ENCODE peak calls at places on chromosomes 13 and 19, in eight cellular contexts. One of them, this sample, is unnamed.

GRCh38 chr13:27599845-27600553 is 20.3 kb downstream of the LNX2 start:
- DNase-seq in transverse colon: no peak
- DNase-seq in kidney epithelial cell: peak; percentile 56
- DNase-seq in MG63: peak; percentile 64
- DNase-seq in lung: no peak
- DNase-seq in fibroblast of lung: peak; percentile 86
- DNase-seq in hepatocyte: peak; percentile 23
- DNase-seq in PC-9: peak; percentile 41
- DNase-seq in this sample: no peak

GRCh38 chr19:53864308-53864836 is 3.3 kb upstream of the MYADM start:
- DNase-seq in transverse colon: peak; percentile 55
- DNase-seq in kidney epithelial cell: no peak
- DNase-seq in MG63: no peak
- DNase-seq in lung: no peak
- DNase-seq in fibroblast of lung: no peak
- DNase-seq in hepatocyte: peak; percentile 57
- DNase-seq in PC-9: no peak
- DNase-seq in this sample: no peak

GRCh38 chr19:40217921-40218890 is at the start of gene TTC9B:
- DNase-seq in transverse colon: no peak
- DNase-seq in kidney epithelial cell: no peak
- DNase-seq in MG63: peak; percentile 37
- DNase-seq in lung: no peak
- DNase-seq in fibroblast of lung: no peak
- DNase-seq in hepatocyte: peak; percentile 67
- DNase-seq in PC-9: no peak
- DNase-seq in this sample: no peak

GRCh38 chr13:32682740-32683139 is 96.5 kb downstream of the PDS5B start:
- DNase-seq in transverse colon: no peak
- DNase-seq in kidney epithelial cell: no peak
- DNase-seq in MG63: no peak
- DNase-seq in lung: no peak
- DNase-seq in fibroblast of lung: no peak
- DNase-seq in hepatocyte: no peak
- DNase-seq in PC-9: no peak
- DNase-seq in this sample: no peak

GRCh38 chr13:91133941-91134772 is 213.3 kb upstream of the MIR17HG start:
- DNase-seq in transverse colon: peak; percentile 31
- DNase-seq in kidney epithelial cell: no peak
- DNase-seq in MG63: peak; percentile 24
- DNase-seq in lung: no peak
- DNase-seq in fibroblast of lung: peak; percentile 60
- DNase-seq in hepatocyte: peak; percentile 69
- DNase-seq in PC-9: peak; percentile 24
- DNase-seq in this sample: no peak

GRCh38 chr13:106532111-106532929 is 3.1 kb downstream of the EFNB2 start:
- DNase-seq in transverse colon: no peak
- DNase-seq in kidney epithelial cell: no peak
- DNase-seq in MG63: no peak
- DNase-seq in lung: no peak
- DNase-seq in fibroblast of lung: peak; percentile 63
- DNase-seq in hepatocyte: peak; percentile 31
- DNase-seq in PC-9: peak; percentile 25
- DNase-seq in this sample: no peak

GRCh38 chr19:45767881-45768643 is 990 bp downstream of the SIX5 start:
- DNase-seq in transverse colon: peak; percentile 70
- DNase-seq in kidney epithelial cell: no peak
- DNase-seq in MG63: peak; percentile 82
- DNase-seq in lung: peak; percentile 66
- DNase-seq in fibroblast of lung: peak; percentile 78
- DNase-seq in hepatocyte: peak; percentile 83
- DNase-seq in PC-9: peak; percentile 67
- DNase-seq in this sample: no peak

GRCh38 chr13:30829145-30829544 is 76.9 kb upstream of the MEDAG start:
- DNase-seq in transverse colon: no peak
- DNase-seq in kidney epithelial cell: peak; percentile 81
- DNase-seq in MG63: peak; percentile 50
- DNase-seq in lung: no peak
- DNase-seq in fibroblast of lung: peak; percentile 94
- DNase-seq in hepatocyte: peak; percentile 34
- DNase-seq in PC-9: peak; percentile 59
- DNase-seq in this sample: no peak

GRCh38 chr13:23724196-23724970 is 154.2 kb downstream of the TNFRSF19 start:
- DNase-seq in transverse colon: no peak
- DNase-seq in kidney epithelial cell: no peak
- DNase-seq in MG63: peak; percentile 40
- DNase-seq in lung: no peak
- DNase-seq in fibroblast of lung: peak; percentile 49
- DNase-seq in hepatocyte: no peak
- DNase-seq in PC-9: no peak
- DNase-seq in this sample: no peak

GRCh38 chr13:97435794-97436193 is 1.8 kb downstream of the RAP2A start:
- DNase-seq in transverse colon: no peak
- DNase-seq in kidney epithelial cell: no peak
- DNase-seq in MG63: no peak
- DNase-seq in lung: no peak
- DNase-seq in fibroblast of lung: peak; percentile 38
- DNase-seq in hepatocyte: no peak
- DNase-seq in PC-9: no peak
- DNase-seq in this sample: no peak

GRCh38 chr13:97436845-97437244 is 2.9 kb downstream of the RAP2A start:
- DNase-seq in transverse colon: no peak
- DNase-seq in kidney epithelial cell: no peak
- DNase-seq in MG63: no peak
- DNase-seq in lung: no peak
- DNase-seq in fibroblast of lung: no peak
- DNase-seq in hepatocyte: no peak
- DNase-seq in PC-9: no peak
- DNase-seq in this sample: no peak

GRCh38 chr13:97439196-97439595 is 5.2 kb downstream of the RAP2A start:
- DNase-seq in transverse colon: no peak
- DNase-seq in kidney epithelial cell: no peak
- DNase-seq in MG63: no peak
- DNase-seq in lung: no peak
- DNase-seq in fibroblast of lung: no peak
- DNase-seq in hepatocyte: no peak
- DNase-seq in PC-9: no peak
- DNase-seq in this sample: no peak

GRCh38 chr13:97435297-97435682 is 1.3 kb downstream of the RAP2A start:
- DNase-seq in transverse colon: no peak
- DNase-seq in kidney epithelial cell: no peak
- DNase-seq in MG63: no peak
- DNase-seq in lung: no peak
- DNase-seq in fibroblast of lung: no peak
- DNase-seq in hepatocyte: no peak
- DNase-seq in PC-9: no peak
- DNase-seq in this sample: no peak

DNA sequence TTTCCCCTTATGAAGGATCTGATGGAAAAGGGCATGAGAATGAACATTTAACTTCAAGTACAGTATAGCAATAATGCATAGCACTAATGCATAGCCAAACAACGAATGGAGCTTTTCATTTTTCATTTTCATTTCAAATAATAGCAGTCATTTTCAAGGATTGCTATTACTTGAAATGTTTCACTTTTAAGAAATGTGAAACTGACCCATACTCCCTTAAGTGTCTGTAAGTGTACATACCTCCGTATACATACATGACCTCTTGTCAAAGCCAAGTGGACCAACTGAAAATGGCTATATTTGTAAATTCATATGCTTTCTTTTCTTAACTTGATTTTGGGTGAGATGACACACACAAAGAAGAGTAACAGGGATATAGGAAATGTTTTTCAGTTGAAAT is 3.8 kb downstream of the RAP2A start:
- DNase-seq in transverse colon: no peak
- DNase-seq in kidney epithelial cell: no peak
- DNase-seq in MG63: no peak
- DNase-seq in lung: no peak
- DNase-seq in fibroblast of lung: no peak
- DNase-seq in hepatocyte: no peak
- DNase-seq in PC-9: no peak
- DNase-seq in this sample: no peak
- H3K4me3 ChIP-seq in transverse colon: no peak overlapping the region
- H3K4me3 ChIP-seq in kidney epithelial cell: no peak overlapping the region
- H3K4me3 ChIP-seq in MG63: no peak overlapping the region
- H3K4me3 ChIP-seq in lung: no peak overlapping the region
- H3K4me3 ChIP-seq in fibroblast of lung: no peak overlapping the region
- H3K4me3 ChIP-seq in hepatocyte: no peak overlapping the region
- H3K4me3 ChIP-seq in PC-9: no peak overlapping the region
- H3K4me3 ChIP-seq in this sample: no peak overlapping the region

DNA sequence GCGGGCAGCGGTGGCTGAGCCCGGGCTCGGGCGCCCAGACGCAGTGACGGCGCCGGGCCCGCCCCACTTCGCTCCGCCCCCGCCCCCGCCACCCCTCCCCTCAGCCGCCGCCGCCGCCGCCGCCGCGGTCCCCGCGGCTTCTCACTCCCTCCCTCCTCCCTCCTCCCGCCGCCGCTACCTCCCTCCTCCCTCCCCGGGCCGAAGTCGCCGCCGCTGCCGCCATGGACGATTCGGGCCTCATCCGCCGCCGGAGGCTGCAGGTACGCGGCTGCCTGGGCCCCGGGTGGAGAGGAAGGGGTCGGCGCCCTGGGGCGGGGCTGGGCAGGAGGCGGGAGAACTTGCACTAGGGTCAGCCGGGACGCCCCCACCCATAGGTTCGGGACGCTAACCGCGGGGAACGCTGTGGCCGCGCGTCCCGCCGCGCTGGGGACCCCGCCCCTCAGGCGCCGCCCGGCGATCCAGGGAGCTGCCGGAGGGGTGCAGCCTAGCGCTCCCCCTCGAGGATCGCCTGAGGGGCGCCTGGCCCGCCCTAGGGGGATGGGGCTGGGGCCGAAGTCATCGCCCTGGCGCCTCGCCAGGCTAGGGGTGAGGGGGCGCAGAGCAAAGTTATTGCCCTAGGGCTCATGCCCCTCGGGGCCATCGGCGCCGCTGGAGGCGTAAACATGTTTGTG is 497 bp downstream of the RTBDN start:
- DNase-seq in transverse colon: peak; percentile 19
- DNase-seq in kidney epithelial cell: no peak
- DNase-seq in MG63: peak; percentile 58
- DNase-seq in lung: no peak
- DNase-seq in fibroblast of lung: no peak
- DNase-seq in hepatocyte: peak; percentile 56
- DNase-seq in PC-9: peak; percentile 44
- DNase-seq in this sample: no peak
- H3K27me3 ChIP-seq in transverse colon: peaks cover 97% of the 10 kb centered on the region
- H3K27me3 ChIP-seq in kidney epithelial cell: peaks cover 72% of the 10 kb centered on the region
- H3K27me3 ChIP-seq in MG63: peaks cover 72% of the 10 kb centered on the region
- H3K27me3 ChIP-seq in lung: no peaks in the 10 kb centered on the region
- H3K27me3 ChIP-seq in fibroblast of lung: peaks cover 52% of the 10 kb centered on the region
- H3K27me3 ChIP-seq in hepatocyte: peaks cover 82% of the 10 kb centered on the region
- H3K27me3 ChIP-seq in PC-9: peaks cover 20% of the 10 kb centered on the region
- H3K27me3 ChIP-seq in this sample: no peaks in the 10 kb centered on the region

DNA sequence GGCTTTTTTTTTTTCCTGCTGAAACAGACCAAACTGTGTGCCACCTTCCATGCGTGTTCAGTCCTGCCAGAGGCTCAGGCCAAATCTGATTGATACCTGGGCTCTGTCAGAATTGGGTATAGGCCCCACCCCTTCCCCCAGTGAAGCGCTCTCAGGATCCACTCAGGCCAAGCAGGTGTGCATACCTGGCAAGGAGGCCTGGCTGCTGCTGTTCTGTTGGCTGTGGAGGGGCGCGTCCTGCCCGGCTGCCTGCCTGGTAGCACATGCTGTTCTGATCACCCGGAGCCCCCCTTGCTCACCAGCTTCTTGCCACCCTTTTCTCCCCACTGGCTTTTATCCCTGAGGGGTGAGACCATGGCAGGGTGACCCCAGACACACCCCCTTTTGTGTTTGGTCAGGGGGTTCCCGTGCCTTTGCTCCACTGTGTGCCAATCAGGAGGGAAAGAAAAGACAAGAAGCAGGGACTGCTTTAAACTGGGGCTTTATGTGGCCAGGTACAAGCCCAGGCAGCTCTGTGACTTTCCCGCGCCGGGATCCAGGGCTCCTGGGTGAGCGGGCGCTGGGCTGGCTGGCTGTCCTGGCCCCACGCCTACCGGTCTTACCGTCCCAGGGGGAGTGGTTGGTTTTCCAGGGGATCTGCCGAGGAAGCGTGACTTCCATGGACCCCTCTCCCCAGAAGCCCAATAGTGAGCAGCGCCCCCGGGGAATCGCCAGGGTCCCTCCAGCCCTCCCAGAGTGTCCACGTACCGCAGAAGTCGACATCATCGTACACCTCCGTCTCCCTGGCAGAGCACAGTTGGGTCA is 12.6 kb downstream of the PRAM1 start:
- DNase-seq in transverse colon: no peak
- DNase-seq in kidney epithelial cell: no peak
- DNase-seq in MG63: no peak
- DNase-seq in lung: no peak
- DNase-seq in fibroblast of lung: no peak
- DNase-seq in hepatocyte: no peak
- DNase-seq in PC-9: no peak
- DNase-seq in this sample: no peak
- H3K4me3 ChIP-seq in transverse colon: no peak overlapping the region
- H3K4me3 ChIP-seq in kidney epithelial cell: no peak overlapping the region
- H3K4me3 ChIP-seq in MG63: no peak overlapping the region
- H3K4me3 ChIP-seq in lung: no peak overlapping the region
- H3K4me3 ChIP-seq in fibroblast of lung: no peak overlapping the region
- H3K4me3 ChIP-seq in hepatocyte: no peak overlapping the region
- H3K4me3 ChIP-seq in PC-9: no peak overlapping the region
- H3K4me3 ChIP-seq in this sample: no peak overlapping the region

GRCh38 chr19:17963936-17964691 is 2.8 kb upstream of the KCNN1 start:
- DNase-seq in transverse colon: no peak
- DNase-seq in kidney epithelial cell: no peak
- DNase-seq in MG63: no peak
- DNase-seq in lung: no peak
- DNase-seq in fibroblast of lung: no peak
- DNase-seq in hepatocyte: no peak
- DNase-seq in PC-9: no peak
- DNase-seq in this sample: no peak

GRCh38 chr19:17967258-17968051 is 548 bp downstream of the KCNN1 start:
- DNase-seq in transverse colon: no peak
- DNase-seq in kidney epithelial cell: no peak
- DNase-seq in MG63: no peak
- DNase-seq in lung: no peak
- DNase-seq in fibroblast of lung: no peak
- DNase-seq in hepatocyte: no peak
- DNase-seq in PC-9: no peak
- DNase-seq in this sample: no peak

GRCh38 chr19:17966497-17967257 is at the start of gene KCNN1:
- DNase-seq in transverse colon: no peak
- DNase-seq in kidney epithelial cell: no peak
- DNase-seq in MG63: no peak
- DNase-seq in lung: no peak
- DNase-seq in fibroblast of lung: no peak
- DNase-seq in hepatocyte: peak; percentile 60
- DNase-seq in PC-9: no peak
- DNase-seq in this sample: no peak

GRCh38 chr19:17965370-17966114 is 1.4 kb upstream of the KCNN1 start:
- DNase-seq in transverse colon: no peak
- DNase-seq in kidney epithelial cell: no peak
- DNase-seq in MG63: no peak
- DNase-seq in lung: no peak
- DNase-seq in fibroblast of lung: no peak
- DNase-seq in hepatocyte: peak; percentile 80
- DNase-seq in PC-9: no peak
- DNase-seq in this sample: no peak

DNA sequence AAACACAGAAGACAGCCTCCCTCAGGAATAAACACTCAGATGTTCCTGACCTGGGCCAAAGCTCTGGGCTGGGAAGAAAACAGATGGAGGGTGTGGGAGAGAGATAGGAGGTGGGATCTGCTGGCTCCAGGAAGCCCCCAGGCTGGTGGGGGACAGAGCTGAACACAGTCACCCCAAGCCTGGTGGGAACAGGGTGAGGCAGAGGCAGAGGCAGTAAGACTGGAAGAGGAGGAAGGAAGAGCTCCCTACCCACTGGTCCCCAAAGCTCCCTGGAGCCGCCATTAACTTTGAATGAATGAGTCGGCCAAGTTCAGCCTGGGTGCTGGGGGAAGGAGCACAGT is 822 bp upstream of the KCNN1 start:
- DNase-seq in transverse colon: no peak
- DNase-seq in kidney epithelial cell: no peak
- DNase-seq in MG63: no peak
- DNase-seq in lung: no peak
- DNase-seq in fibroblast of lung: no peak
- DNase-seq in hepatocyte: no peak
- DNase-seq in PC-9: no peak
- DNase-seq in this sample: no peak
- H3K27me3 ChIP-seq in transverse colon: peaks cover 50% of the 10 kb centered on the region
- H3K27me3 ChIP-seq in kidney epithelial cell: peaks cover 44% of the 10 kb centered on the region
- H3K27me3 ChIP-seq in MG63: peaks cover 35% of the 10 kb centered on the region
- H3K27me3 ChIP-seq in lung: no peaks in the 10 kb centered on the region
- H3K27me3 ChIP-seq in fibroblast of lung: peaks cover 29% of the 10 kb centered on the region
- H3K27me3 ChIP-seq in hepatocyte: peaks cover 12% of the 10 kb centered on the region
- H3K27me3 ChIP-seq in PC-9: peaks cover 16% of the 10 kb centered on the region
- H3K27me3 ChIP-seq in this sample: no peaks in the 10 kb centered on the region

This sample was measured in iPS DF 6.9.